ENCODE peak calls at places on chromosomes 5 and 9, in seven cellular contexts. G is HepG2, J is GM12878, R is GM23338, K is HCT116, H is K562, A is SK-N-SH. P is an unnamed sample.

GRCh38 chr9:73011346-73011745 is 58.5 kb upstream of the ALDH1A1 start:
- DNase-seq in G (no peak), J (no peak), R (no peak), K (no peak), H (no peak), A (no peak), P (no peak)

GRCh38 chr5:172223901-172224873 is 30.2 kb downstream of the EFCAB9 start:
- DNase-seq in G (no peak), J (peak), R (no peak), K (no peak), H (no peak), A (no peak), P (no peak)

GRCh38 chr5:14261237-14261636 is 118.1 kb downstream of the TRIO start:
- DNase-seq in G (no peak), J (no peak), R (no peak), K (no peak), H (no peak), A (no peak), P (no peak)

GRCh38 chr9:135082536-135082935 is 4.9 kb upstream of the OLFM1 start:
- DNase-seq in G (no peak), J (no peak), R (no peak), K (no peak), H (no peak), A (no peak), P (no peak)

GRCh38 chr5:144309265-144309664 is 138.6 kb downstream of the KCTD16 start:
- DNase-seq in G (peak), J (no peak), R (no peak), K (no peak), H (no peak), A (no peak), P (no peak)

GRCh38 chr5:38724301-38725030 is 121.3 kb upstream of the OSMR start:
- DNase-seq in G (no peak), J (no peak), R (no peak), K (no peak), H (no peak), A (no peak), P (no peak)

GRCh38 chr5:160311491-160312138 is 749 bp downstream of the CCNJL start:
- DNase-seq in G (no peak), J (no peak), R (peak), K (no peak), H (no peak), A (no peak), P (peak)

GRCh38 chr5:122312670-122312988 is 592 bp downstream of the SNCAIP start:
- DNase-seq in G (no peak), J (no peak), R (peak), K (no peak), H (no peak), A (peak), P (no peak)

GRCh38 chr5:147332643-147333042 is 97.8 kb downstream of the STK32A start:
- DNase-seq in G (no peak), J (peak), R (no peak), K (no peak), H (no peak), A (no peak), P (no peak)

GRCh38 chr9:109166771-109167601 is at the start of gene FRRS1L:
- DNase-seq in G (no peak), J (no peak), R (peak), K (no peak), H (no peak), A (peak), P (no peak)

GRCh38 chr9:33288828-33289483 is 1.4 kb upstream of the NFX1 start:
- DNase-seq in G (no peak), J (no peak), R (no peak), K (no peak), H (no peak), A (no peak), P (no peak)

GRCh38 chr9:113349434-113350337 is at the start of gene BSPRY:
- DNase-seq in G (no peak), J (no peak), R (peak), K (peak), H (no peak), A (peak), P (no peak)

GRCh38 chr5:23704176-23704855 is 196.9 kb downstream of the PRDM9 start:
- DNase-seq in G (no peak), J (no peak), R (no peak), K (no peak), H (no peak), A (no peak), P (no peak)

GRCh38 chr9:77752566-77752965 is 104.4 kb upstream of the GNA14 start:
- DNase-seq in G (no peak), J (no peak), R (no peak), K (no peak), H (no peak), A (no peak), P (no peak)

GRCh38 chr9:4508246-4508906 is 18.1 kb downstream of the SLC1A1 start:
- DNase-seq in G (no peak), J (no peak), R (no peak), K (no peak), H (no peak), A (no peak), P (no peak)

GRCh38 chr5:34762321-34762871 is 76.6 kb upstream of the TTC23L start:
- DNase-seq in G (no peak), J (no peak), R (no peak), K (no peak), H (no peak), A (peak), P (peak)

GRCh38 chr9:125444166-125444565 is 182.5 kb downstream of the GAPVD1 start:
- DNase-seq in G (no peak), J (no peak), R (no peak), K (no peak), H (no peak), A (no peak), P (no peak)

GRCh38 chr5:153402550-153402949 is 87.9 kb upstream of the GRIA1 start:
- DNase-seq in G (no peak), J (no peak), R (no peak), K (no peak), H (no peak), A (no peak), P (no peak)

GRCh38 chr9:137504432-137504777 is 45.3 kb upstream of the NSMF start:
- DNase-seq in G (no peak), J (no peak), R (no peak), K (no peak), H (no peak), A (no peak), P (no peak)

GRCh38 chr9:124220551-124221451 is 36.9 kb upstream of the NEK6 start:
- DNase-seq in G (peak), J (no peak), R (no peak), K (no peak), H (no peak), A (peak), P (peak)

GRCh38 chr5:51657340-51658240 is 274.3 kb downstream of the ISL1 start:
- DNase-seq in G (no peak), J (no peak), R (no peak), K (no peak), H (no peak), A (no peak), P (no peak)

GRCh38 chr5:52725781-52726180 is 61.9 kb upstream of the ITGA1 start:
- DNase-seq in G (no peak), J (no peak), R (no peak), K (no peak), H (no peak), A (no peak), P (peak)

GRCh38 chr9:109935406-109936087 is 155.5 kb downstream of the PALM2AKAP2 start:
- DNase-seq in G (no peak), J (no peak), R (no peak), K (no peak), H (no peak), A (no peak), P (no peak)

GRCh38 chr5:11525020-11525419 is 379.2 kb downstream of the CTNND2 start:
- DNase-seq in G (no peak), J (no peak), R (peak), K (no peak), H (no peak), A (no peak), P (no peak)

GRCh38 chr5:179451099-179451812 is 99.1 kb upstream of the RUFY1 start:
- DNase-seq in G (no peak), J (no peak), R (no peak), K (no peak), H (no peak), A (no peak), P (no peak)

GRCh38 chr5:83354958-83355357 is 116.6 kb upstream of the VCAN start:
- DNase-seq in G (no peak), J (no peak), R (peak), K (no peak), H (no peak), A (no peak), P (no peak)

GRCh38 chr5:89932771-89933181 is 476.8 kb downstream of the CETN3 start:
- DNase-seq in G (no peak), J (no peak), R (peak), K (no peak), H (no peak), A (no peak), P (peak)

GRCh38 chr5:89929173-89929572 is 480.4 kb downstream of the CETN3 start:
- DNase-seq in G (no peak), J (no peak), R (peak), K (peak), H (no peak), A (no peak), P (no peak)

GRCh38 chr5:89934069-89934468 is 475.5 kb downstream of the CETN3 start:
- DNase-seq in G (no peak), J (peak), R (no peak), K (no peak), H (no peak), A (no peak), P (no peak)

GRCh38 chr5:89929834-89930233 is 479.7 kb downstream of the CETN3 start:
- DNase-seq in G (no peak), J (no peak), R (no peak), K (no peak), H (no peak), A (no peak), P (peak)

GRCh38 chr5:89930591-89931383 is 478.8 kb downstream of the CETN3 start:
- DNase-seq in G (peak), J (peak), R (no peak), K (peak), H (no peak), A (no peak), P (peak)
- TF ChIP-seq POLR2AphosphoS5 in G (no peak), J (no peak), R (no peak), K (no peak), H (no peak), A (peak), P (no peak)

GRCh38 chr9:21657966-21658667 is 144.3 kb upstream of the MTAP start:
- DNase-seq in G (no peak), J (no peak), R (no peak), K (no peak), H (no peak), A (no peak), P (no peak)
- H3K4me2 ChIP-seq in G (no peak), J (no peak), R (no peak), K (no peak), H (no peak), A (no peak), P (no peak)

DNA sequence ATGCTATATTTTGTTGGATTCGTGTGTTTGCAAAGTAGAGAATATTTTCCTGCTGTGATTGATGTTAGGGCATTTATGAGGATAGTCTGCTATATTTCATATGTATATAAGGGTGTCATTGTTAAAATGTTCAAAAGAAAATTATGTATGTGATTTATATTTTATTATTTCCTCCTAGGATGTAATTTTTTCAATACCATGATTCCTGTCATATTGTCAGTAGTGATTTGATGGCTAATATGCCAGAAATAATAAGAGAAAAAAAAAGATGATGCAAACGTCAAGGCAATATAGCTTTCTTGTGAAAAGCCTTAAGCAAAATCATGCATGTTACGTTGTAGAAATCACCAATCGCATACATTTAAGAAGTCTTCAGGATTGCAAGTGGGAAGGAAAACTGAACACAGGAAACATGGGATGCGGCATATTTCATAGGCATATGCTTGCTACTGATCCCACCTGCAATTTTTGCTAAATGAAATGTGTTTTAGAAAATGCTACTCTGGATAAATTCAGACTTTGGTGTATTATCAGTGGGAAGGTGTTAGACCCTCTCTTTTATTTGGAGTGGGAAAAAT is 224.5 kb downstream of the MAST4 start:
- DNase-seq in G (no peak), J (no peak), R (no peak), K (no peak), H (no peak), A (no peak), P (no peak)
- TF ChIP-seq POLR2AphosphoS5 in G (no peak), J (no peak), R (no peak), K (no peak), H (no peak), A (no peak), P (no peak)

GRCh38 chr5:220008-220407 is 1.9 kb downstream of the SDHA start:
- DNase-seq in G (no peak), J (no peak), R (no peak), K (no peak), H (no peak), A (no peak), P (peak)

GRCh38 chr5:219492-219891 is 1.4 kb downstream of the SDHA start:
- DNase-seq in G (no peak), J (no peak), R (no peak), K (no peak), H (no peak), A (no peak), P (peak)

GRCh38 chr5:228886-229285 is 10.8 kb downstream of the SDHA start:
- DNase-seq in G (no peak), J (no peak), R (no peak), K (no peak), H (no peak), A (no peak), P (no peak)

GRCh38 chr5:225334-225733 is 7.2 kb downstream of the SDHA start:
- DNase-seq in G (no peak), J (no peak), R (no peak), K (no peak), H (no peak), A (no peak), P (no peak)

DNA sequence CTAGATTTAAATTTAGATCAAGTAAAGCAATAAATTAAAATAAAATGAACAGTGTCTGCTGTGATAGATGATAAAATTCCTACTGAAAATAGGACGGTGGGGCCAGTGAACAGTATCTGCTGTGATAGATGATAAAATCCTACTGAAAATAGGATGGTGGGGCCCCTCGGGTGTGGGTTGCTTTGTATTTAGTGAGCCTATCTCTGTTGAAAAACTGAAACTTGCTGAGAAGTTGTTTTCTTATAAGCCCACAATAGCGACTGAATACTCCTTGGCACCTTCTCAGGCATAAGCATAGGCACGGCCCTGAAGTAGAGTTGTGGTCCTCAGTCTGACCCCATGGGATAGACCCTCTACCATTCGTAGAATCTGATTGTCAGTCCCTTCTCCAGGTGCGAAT is 5.7 kb downstream of the SDHA start:
- DNase-seq in G (no peak), J (no peak), R (no peak), K (no peak), H (no peak), A (no peak), P (peak)
- H3K4me2 ChIP-seq in G (no peak), J (no peak), R (no peak), K (no peak), H (no peak), A (no peak), P (peak)

GRCh38 chr5:150487199-150488061 is 20.5 kb upstream of the NDST1 start:
- DNase-seq in G (peak), J (no peak), R (no peak), K (no peak), H (peak), A (peak), P (peak)
- TF ChIP-seq POLR2AphosphoS5 in G (no peak), J (no peak), R (no peak), K (no peak), H (no peak), A (no peak), P (no peak)

GRCh38 chr5:176743136-176743827 is 67.1 kb upstream of the UNC5A start:
- DNase-seq in G (no peak), J (no peak), R (peak), K (no peak), H (peak), A (peak), P (no peak)
- H3K4me2 ChIP-seq in G (no peak), J (no peak), R (peak), K (no peak), H (no peak), A (no peak), P (no peak)

GRCh38 chr5:310516-310915 is 11.0 kb upstream of the AHRR start:
- DNase-seq in G (no peak), J (no peak), R (no peak), K (no peak), H (no peak), A (no peak), P (no peak)
- TF ChIP-seq POLR2AphosphoS5 in G (no peak), J (no peak), R (no peak), K (no peak), H (no peak), A (no peak), P (no peak)

GRCh38 chr5:150454492-150455229 is 5.1 kb upstream of the RPS14 start:
- DNase-seq in G (no peak), J (no peak), R (no peak), K (no peak), H (no peak), A (no peak), P (no peak)

GRCh38 chr5:150451594-150451993 is 2.1 kb upstream of the RPS14 start:
- DNase-seq in G (no peak), J (no peak), R (no peak), K (no peak), H (no peak), A (no peak), P (no peak)

GRCh38 chr5:150448960-150449490 is 514 bp downstream of the RPS14 start:
- DNase-seq in G (no peak), J (no peak), R (no peak), K (no peak), H (no peak), A (no peak), P (no peak)

GRCh38 chr5:150449491-150450339 is at the start of gene RPS14:
- DNase-seq in G (peak), J (peak), R (peak), K (peak), H (peak), A (peak), P (peak)

GRCh38 chr5:150452914-150453313 is 3.4 kb upstream of the RPS14 start:
- DNase-seq in G (no peak), J (no peak), R (no peak), K (no peak), H (no peak), A (no peak), P (no peak)
- H3K4me2 ChIP-seq in G (no peak), J (no peak), R (no peak), K (no peak), H (no peak), A (no peak), P (no peak)

GRCh38 chr9:121304707-121305106 is 36.7 kb downstream of the GSN start:
- DNase-seq in G (no peak), J (no peak), R (no peak), K (no peak), H (no peak), A (no peak), P (no peak)
- TF ChIP-seq POLR2AphosphoS5 in G (no peak), J (no peak), R (no peak), K (no peak), H (no peak), A (no peak), P (no peak)

DNA sequence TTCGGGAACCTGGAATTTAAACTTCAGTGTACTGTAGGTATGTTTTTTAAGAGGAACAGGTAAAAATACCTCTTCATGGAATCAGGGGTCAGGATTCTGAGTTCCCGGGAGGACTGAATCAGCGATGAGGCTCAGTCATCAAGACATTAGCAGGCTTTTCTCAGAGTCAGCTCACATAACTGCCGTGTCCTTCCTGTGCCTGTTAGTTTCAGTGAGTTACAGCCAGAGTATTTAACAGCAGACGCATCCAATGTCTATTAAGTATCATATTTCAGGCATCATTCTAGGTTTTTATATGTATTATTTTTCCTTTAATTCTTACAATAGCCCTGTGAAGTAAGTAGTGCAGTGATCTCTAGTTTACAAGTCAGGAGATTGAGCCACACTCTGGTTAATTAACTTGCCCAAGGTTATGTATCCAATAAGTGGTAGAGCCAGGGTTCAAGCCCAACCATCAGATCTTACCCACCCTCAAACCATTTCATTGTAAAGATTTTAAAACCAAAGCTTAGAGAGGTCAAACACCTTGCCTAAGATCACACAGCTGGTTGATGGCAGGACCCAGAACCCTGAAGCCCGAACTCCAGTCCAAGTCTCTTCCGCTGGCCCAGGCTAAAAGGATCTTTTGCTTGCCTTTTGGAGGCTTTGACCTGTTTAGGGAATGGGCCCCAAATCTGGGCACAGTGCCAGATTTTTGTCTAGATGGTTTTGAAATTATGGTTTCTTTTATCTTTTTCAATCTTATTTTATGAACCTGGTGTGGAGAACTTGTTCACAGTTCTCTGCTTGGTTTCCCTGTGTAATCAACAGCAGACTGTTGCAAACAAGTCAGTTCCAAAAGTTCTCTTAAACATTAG is 261.1 kb upstream of the CLINT1 start:
- DNase-seq in G (no peak), J (no peak), R (no peak), K (no peak), H (no peak), A (no peak), P (peak)
- H3K4me2 ChIP-seq in G (no peak), J (no peak), R (no peak), K (no peak), H (no peak), A (peak), P (no peak)

P was measured in endothelial cell of umbilical vein.